ENCODE peak calls at places on chromosomes 3 and 15, in nine cellular contexts. T, G, L, W, O, H, Q, K and X are unnamed samples.

GRCh38 chr15:63339006-63339766 is 42.5 kb downstream of the CA12 start:
- DNase-seq in L (no peak), H (no peak), T (no peak), Q (no peak), O (no peak), W (no peak), K (no peak), G (no peak), X (no peak)

GRCh38 chr3:53140575-53141467 is 10.6 kb upstream of the RFT1 start:
- DNase-seq in T (no peak), K (no peak), O (no peak), W (no peak), G (no peak), Q (peak; percentile 89), L (no peak), H (no peak), X (no peak)

GRCh38 chr3:126266291-126266840 is 86.0 kb upstream of the ALDH1L1 start:
- DNase-seq in O (peak; percentile 63), K (peak; percentile 49), Q (peak; percentile 89), G (peak; percentile 93), W (peak; percentile 98), L (peak; percentile 83), T (peak; percentile 66), H (peak; percentile 51), X (peak; percentile 62)

GRCh38 chr15:74036271-74037170 is 42.0 kb downstream of the PML start:
- DNase-seq in O (peak; percentile 82), G (peak; percentile 81), T (peak; percentile 83), W (no peak), Q (peak; percentile 92), H (peak; percentile 60), K (peak; percentile 62), L (peak; percentile 61), X (no peak)

GRCh38 chr3:96488708-96489107 is 325.7 kb upstream of the EPHA6 start:
- DNase-seq in O (no peak), L (no peak), H (no peak), Q (no peak), T (no peak), G (no peak), W (no peak), K (no peak), X (no peak)

GRCh38 chr3:33975463-33975862 is 177.0 kb downstream of the PDCD6IP start:
- DNase-seq in H (no peak), T (no peak), Q (no peak), W (no peak), L (no peak), K (no peak), G (no peak), O (no peak), X (no peak)

GRCh38 chr3:14847613-14848541 is 29.1 kb downstream of the FGD5 start:
- DNase-seq in K (peak; percentile 41), T (peak; percentile 39), H (peak; percentile 84), L (peak; percentile 73), Q (no peak), O (peak; percentile 24), W (peak; percentile 76), G (no peak), X (no peak)

GRCh38 chr15:45187894-45188830 is at the start of gene SHF:
- DNase-seq in Q (peak; percentile 79), K (no peak), H (peak; percentile 64), L (peak; percentile 65), W (peak; percentile 84), G (peak; percentile 86), O (peak; percentile 95), T (peak; percentile 86), X (peak; percentile 32)

GRCh38 chr3:53109822-53110771 is 20.1 kb downstream of the RFT1 start:
- DNase-seq in O (peak; percentile 59), L (peak; percentile 47), K (no peak), W (peak; percentile 76), Q (no peak), G (no peak), T (peak; percentile 64), H (no peak), X (no peak)

GRCh38 chr15:100338971-100339444 is 2.8 kb downstream of the ADAMTS17 start:
- DNase-seq in K (peak; percentile 50), L (no peak), W (peak; percentile 84), T (peak; percentile 64), Q (peak; percentile 87), O (peak; percentile 87), G (peak; percentile 83), H (peak; percentile 52), X (no peak)

GRCh38 chr3:189322339-189322738 is 150.6 kb downstream of the TPRG1 start:
- DNase-seq in L (no peak), T (no peak), W (no peak), K (no peak), H (no peak), O (no peak), G (no peak), Q (no peak), X (no peak)

GRCh38 chr3:9749663-9750555 is at the start of gene OGG1:
- DNase-seq in W (peak; percentile 99), Q (peak; percentile 100), H (peak; percentile 98), T (peak; percentile 99), O (peak; percentile 98), L (peak; percentile 98), K (peak; percentile 95), G (peak; percentile 99), X (peak; percentile 94)

GRCh38 chr3:119349353-119349752 is 55.2 kb downstream of the ARHGAP31 start:
- DNase-seq in T (no peak), O (peak; percentile 92), L (no peak), W (no peak), H (no peak), Q (no peak), K (no peak), G (no peak), X (no peak)

GRCh38 chr3:79113821-79114220 is 654.0 kb downstream of the ROBO1 start:
- DNase-seq in K (no peak), W (no peak), L (no peak), Q (no peak), G (no peak), H (no peak), T (no peak), O (no peak), X (no peak)

GRCh38 chr3:120641696-120642246 is 40.3 kb downstream of the HGD start:
- DNase-seq in G (no peak), O (no peak), T (no peak), L (no peak), H (no peak), K (no peak), Q (no peak), W (no peak), X (no peak)

GRCh38 chr3:14518432-14518802 is 21.7 kb downstream of the GRIP2 start:
- DNase-seq in L (no peak), H (no peak), K (no peak), Q (no peak), T (peak; percentile 10), O (no peak), G (no peak), W (peak; percentile 58), X (no peak)

GRCh38 chr3:185312006-185312405 is 50.9 kb upstream of the MAP3K13 start:
- DNase-seq in H (no peak), W (no peak), T (no peak), L (no peak), G (no peak), O (no peak), K (no peak), Q (no peak), X (no peak)

GRCh38 chr15:22945071-22945470 is 35.1 kb downstream of the CYFIP1 start:
- DNase-seq in K (no peak), T (no peak), W (peak; percentile 57), O (no peak), Q (no peak), G (no peak), L (no peak), H (no peak), X (no peak)

GRCh38 chr3:61409638-61410037 is 151.7 kb upstream of the PTPRG start:
- DNase-seq in K (no peak), L (no peak), O (no peak), Q (no peak), G (no peak), H (no peak), T (no peak), W (no peak), X (no peak)

GRCh38 chr3:67000006-67000405 is 1.9 kb downstream of the KBTBD8 start:
- DNase-seq in K (no peak), L (no peak), H (no peak), Q (peak; percentile 78), G (no peak), T (no peak), W (no peak), O (no peak), X (no peak)

GRCh38 chr15:49134683-49135341 is 20.6 kb downstream of the COPS2 start:
- DNase-seq in T (no peak), Q (no peak), K (no peak), L (no peak), W (no peak), H (no peak), O (no peak), G (no peak), X (no peak)
- H3K4me3 ChIP-seq in T (no peak overlapping the region), Q (no peak overlapping the region), K (no peak overlapping the region), L (no peak overlapping the region), W (no peak overlapping the region), H (no peak overlapping the region), O (no peak overlapping the region), G (no peak overlapping the region), X (no peak overlapping the region)

GRCh38 chr3:87145553-87145952 is 81.6 kb upstream of the CHMP2B start:
- DNase-seq in W (no peak), H (no peak), O (peak; percentile 17), Q (peak; percentile 39), K (no peak), L (no peak), T (no peak), G (no peak), X (no peak)
- TF ChIP-seq CTCF in W (no peak), H (no peak), O (peak; percentile 47), Q (peak; percentile 54), K (no peak), L (no peak), T (no peak), G (no peak), X (no peak)

GRCh38 chr3:151394611-151395010 is 10.1 kb upstream of the P2RY12 start:
- DNase-seq in L (no peak), G (no peak), K (no peak), Q (no peak), W (no peak), O (no peak), H (no peak), T (no peak), X (no peak)
- H3K4me1 ChIP-seq in L (no peaks in the 10 kb centered on the region), G (no peaks in the 10 kb centered on the region), K (no peaks in the 10 kb centered on the region), Q (peaks cover 4% of the 10 kb centered on the region), W (no peaks in the 10 kb centered on the region), O (no peaks in the 10 kb centered on the region), H (no peaks in the 10 kb centered on the region), T (no peaks in the 10 kb centered on the region), X (no peaks in the 10 kb centered on the region)

DNA sequence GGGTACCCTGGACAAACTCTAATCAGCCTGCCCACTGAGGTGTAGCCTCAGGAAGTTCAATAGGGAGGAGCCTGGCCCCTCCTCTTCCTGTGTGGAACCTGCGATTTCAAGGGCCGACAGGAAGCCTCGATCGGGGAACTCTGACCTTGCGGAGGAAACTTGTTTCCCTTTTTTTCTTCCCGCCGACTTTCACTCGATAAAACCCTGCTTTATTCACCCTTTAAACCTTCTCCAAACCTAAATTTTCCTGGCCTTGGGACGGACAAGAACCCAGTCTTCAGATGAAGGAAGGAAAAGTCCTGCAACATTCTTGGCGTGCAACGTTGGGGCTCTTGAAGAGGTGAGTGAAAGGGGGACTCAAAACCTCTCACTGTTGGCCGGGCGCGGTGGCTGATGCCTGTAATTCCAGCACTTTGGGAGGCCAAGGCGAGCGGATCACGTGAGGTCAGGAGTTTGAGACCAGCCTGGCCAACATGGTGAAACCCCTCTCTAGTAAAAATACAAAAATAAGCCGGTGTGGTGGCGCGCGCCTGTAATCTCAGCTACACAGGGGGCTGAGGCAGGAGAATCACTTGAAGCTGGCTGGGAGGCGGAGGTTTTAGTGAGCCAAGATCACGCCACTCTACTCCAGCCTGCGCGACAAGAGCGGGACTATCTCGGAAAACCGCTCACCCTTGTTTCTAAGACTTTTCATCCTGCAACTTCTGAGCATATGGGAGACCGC is 208.2 kb downstream of the ZNF385D start:
- DNase-seq in W (no peak), G (no peak), Q (no peak), K (no peak), L (no peak), O (no peak), H (no peak), T (no peak), X (no peak)
- H3K4me3 ChIP-seq in W (no peak overlapping the region), G (no peak overlapping the region), Q (no peak overlapping the region), K (no peak overlapping the region), L (no peak overlapping the region), O (no peak overlapping the region), H (no peak overlapping the region), T (no peak overlapping the region), X (no peak overlapping the region)